ENCODE peak calls at places on chromosomes 13 and 19, in seven cellular contexts. One of them, this sample, is unnamed.

GRCh38 chr13:109255457-109255856 is 530.9 kb downstream of the IRS2 start:
- DNase-seq in mesothelial cell of epicardium: no peak
- DNase-seq in GM13976: no peak
- DNase-seq in fibroblast of lung: no peak
- DNase-seq in heart right ventricle: no peak
- DNase-seq in GM20000: no peak
- DNase-seq in mucosa of descending colon: no peak
- DNase-seq in this sample: no peak

GRCh38 chr13:23695711-23696512 is 125.7 kb downstream of the TNFRSF19 start:
- DNase-seq in mesothelial cell of epicardium: no peak
- DNase-seq in GM13976: peak; percentile 86
- DNase-seq in fibroblast of lung: no peak
- DNase-seq in heart right ventricle: peak; percentile 51
- DNase-seq in GM20000: peak; percentile 83
- DNase-seq in mucosa of descending colon: peak; percentile 40
- DNase-seq in this sample: peak; percentile 72

GRCh38 chr13:84607614-84608013 is 725.3 kb upstream of the SLITRK1 start:
- DNase-seq in mesothelial cell of epicardium: no peak
- DNase-seq in GM13976: no peak
- DNase-seq in fibroblast of lung: peak; percentile 76
- DNase-seq in heart right ventricle: no peak
- DNase-seq in GM20000: no peak
- DNase-seq in mucosa of descending colon: no peak
- DNase-seq in this sample: no peak

GRCh38 chr13:112931028-112931934 is 37.7 kb upstream of the MCF2L start:
- DNase-seq in mesothelial cell of epicardium: peak; percentile 59
- DNase-seq in GM13976: no peak
- DNase-seq in fibroblast of lung: peak; percentile 66
- DNase-seq in heart right ventricle: no peak
- DNase-seq in GM20000: no peak
- DNase-seq in mucosa of descending colon: peak; percentile 76
- DNase-seq in this sample: no peak

GRCh38 chr19:611506-611869 is 21.8 kb downstream of the HCN2 start:
- DNase-seq in mesothelial cell of epicardium: no peak
- DNase-seq in GM13976: no peak
- DNase-seq in fibroblast of lung: peak; percentile 87
- DNase-seq in heart right ventricle: no peak
- DNase-seq in GM20000: peak; percentile 71
- DNase-seq in mucosa of descending colon: no peak
- DNase-seq in this sample: no peak

GRCh38 chr13:90315061-90315460 is 1032.4 kb upstream of the MIR17HG start:
- DNase-seq in mesothelial cell of epicardium: no peak
- DNase-seq in GM13976: no peak
- DNase-seq in fibroblast of lung: no peak
- DNase-seq in heart right ventricle: no peak
- DNase-seq in GM20000: no peak
- DNase-seq in mucosa of descending colon: no peak
- DNase-seq in this sample: no peak

GRCh38 chr19:43207991-43208390 is 2.6 kb upstream of the PSG4 start:
- DNase-seq in mesothelial cell of epicardium: no peak
- DNase-seq in GM13976: no peak
- DNase-seq in fibroblast of lung: no peak
- DNase-seq in heart right ventricle: no peak
- DNase-seq in GM20000: no peak
- DNase-seq in mucosa of descending colon: no peak
- DNase-seq in this sample: no peak

GRCh38 chr13:111476197-111476596 is 155.8 kb downstream of the TEX29 start:
- DNase-seq in mesothelial cell of epicardium: no peak
- DNase-seq in GM13976: no peak
- DNase-seq in fibroblast of lung: no peak
- DNase-seq in heart right ventricle: no peak
- DNase-seq in GM20000: no peak
- DNase-seq in mucosa of descending colon: no peak
- DNase-seq in this sample: no peak

GRCh38 chr19:54418030-54418929 is 3.0 kb downstream of the TTYH1 start:
- DNase-seq in mesothelial cell of epicardium: no peak
- DNase-seq in GM13976: peak; percentile 75
- DNase-seq in fibroblast of lung: no peak
- DNase-seq in heart right ventricle: no peak
- DNase-seq in GM20000: peak; percentile 84
- DNase-seq in mucosa of descending colon: no peak
- DNase-seq in this sample: peak; percentile 84

GRCh38 chr13:109389892-109390345 is 396.5 kb downstream of the IRS2 start:
- DNase-seq in mesothelial cell of epicardium: no peak
- DNase-seq in GM13976: no peak
- DNase-seq in fibroblast of lung: peak; percentile 87
- DNase-seq in heart right ventricle: no peak
- DNase-seq in GM20000: no peak
- DNase-seq in mucosa of descending colon: no peak
- DNase-seq in this sample: no peak

GRCh38 chr13:75326173-75327131 is 155.5 kb downstream of the TBC1D4 start:
- DNase-seq in mesothelial cell of epicardium: no peak
- DNase-seq in GM13976: peak; percentile 66
- DNase-seq in fibroblast of lung: peak; percentile 32
- DNase-seq in heart right ventricle: no peak
- DNase-seq in GM20000: peak; percentile 55
- DNase-seq in mucosa of descending colon: no peak
- DNase-seq in this sample: peak; percentile 56

GRCh38 chr19:34482380-34483250 is 1.1 kb downstream of the WTIP start:
- DNase-seq in mesothelial cell of epicardium: peak; percentile 70
- DNase-seq in GM13976: peak; percentile 35
- DNase-seq in fibroblast of lung: peak; percentile 39
- DNase-seq in heart right ventricle: peak; percentile 40
- DNase-seq in GM20000: no peak
- DNase-seq in mucosa of descending colon: no peak
- DNase-seq in this sample: peak; percentile 43

GRCh38 chr13:94232956-94233355 is 246.5 kb downstream of the DCT start:
- DNase-seq in mesothelial cell of epicardium: no peak
- DNase-seq in GM13976: no peak
- DNase-seq in fibroblast of lung: peak; percentile 33
- DNase-seq in heart right ventricle: no peak
- DNase-seq in GM20000: no peak
- DNase-seq in mucosa of descending colon: no peak
- DNase-seq in this sample: no peak

GRCh38 chr19:55251296-55252081 is 7.3 kb downstream of the PPP6R1 start:
- DNase-seq in mesothelial cell of epicardium: no peak
- DNase-seq in GM13976: peak; percentile 66
- DNase-seq in fibroblast of lung: no peak
- DNase-seq in heart right ventricle: no peak
- DNase-seq in GM20000: peak; percentile 42
- DNase-seq in mucosa of descending colon: peak; percentile 58
- DNase-seq in this sample: no peak

GRCh38 chr19:40594657-40595077 is 6.5 kb upstream of the LTBP4 start:
- DNase-seq in mesothelial cell of epicardium: no peak
- DNase-seq in GM13976: no peak
- DNase-seq in fibroblast of lung: no peak
- DNase-seq in heart right ventricle: no peak
- DNase-seq in GM20000: no peak
- DNase-seq in mucosa of descending colon: no peak
- DNase-seq in this sample: no peak

GRCh38 chr19:3818479-3818878 is 32.3 kb upstream of the MATK start:
- DNase-seq in mesothelial cell of epicardium: no peak
- DNase-seq in GM13976: no peak
- DNase-seq in fibroblast of lung: no peak
- DNase-seq in heart right ventricle: no peak
- DNase-seq in GM20000: no peak
- DNase-seq in mucosa of descending colon: no peak
- DNase-seq in this sample: no peak

GRCh38 chr13:31101511-31102170 is 60.1 kb downstream of the HSPH1 start:
- DNase-seq in mesothelial cell of epicardium: no peak
- DNase-seq in GM13976: no peak
- DNase-seq in fibroblast of lung: no peak
- DNase-seq in heart right ventricle: peak; percentile 29
- DNase-seq in GM20000: no peak
- DNase-seq in mucosa of descending colon: no peak
- DNase-seq in this sample: no peak

GRCh38 chr19:33508941-33509614 is 12.5 kb downstream of the PEPD start:
- DNase-seq in mesothelial cell of epicardium: no peak
- DNase-seq in GM13976: no peak
- DNase-seq in fibroblast of lung: no peak
- DNase-seq in heart right ventricle: no peak
- DNase-seq in GM20000: no peak
- DNase-seq in mucosa of descending colon: no peak
- DNase-seq in this sample: no peak

GRCh38 chr19:27776524-27776923 is 1436.4 kb downstream of the UQCRFS1 start:
- DNase-seq in mesothelial cell of epicardium: no peak
- DNase-seq in GM13976: no peak
- DNase-seq in fibroblast of lung: no peak
- DNase-seq in heart right ventricle: no peak
- DNase-seq in GM20000: no peak
- DNase-seq in mucosa of descending colon: no peak
- DNase-seq in this sample: no peak

GRCh38 chr13:73464758-73465628 is 406.2 kb downstream of the KLF5 start:
- DNase-seq in mesothelial cell of epicardium: no peak
- DNase-seq in GM13976: no peak
- DNase-seq in fibroblast of lung: no peak
- DNase-seq in heart right ventricle: no peak
- DNase-seq in GM20000: no peak
- DNase-seq in mucosa of descending colon: peak; percentile 56
- DNase-seq in this sample: no peak

GRCh38 chr19:54638683-54639082 is 8.4 kb downstream of the LILRB1 start:
- DNase-seq in mesothelial cell of epicardium: no peak
- DNase-seq in GM13976: no peak
- DNase-seq in fibroblast of lung: no peak
- DNase-seq in heart right ventricle: no peak
- DNase-seq in GM20000: no peak
- DNase-seq in mucosa of descending colon: no peak
- DNase-seq in this sample: no peak

GRCh38 chr13:43359536-43359935 is 336.1 kb downstream of the DNAJC15 start:
- DNase-seq in mesothelial cell of epicardium: no peak
- DNase-seq in GM13976: no peak
- DNase-seq in fibroblast of lung: no peak
- DNase-seq in heart right ventricle: no peak
- DNase-seq in GM20000: no peak
- DNase-seq in mucosa of descending colon: no peak
- DNase-seq in this sample: no peak

GRCh38 chr13:39329182-39329639 is 273.8 kb downstream of the LHFPL6 start:
- DNase-seq in mesothelial cell of epicardium: no peak
- DNase-seq in GM13976: no peak
- DNase-seq in fibroblast of lung: no peak
- DNase-seq in heart right ventricle: no peak
- DNase-seq in GM20000: no peak
- DNase-seq in mucosa of descending colon: peak; percentile 45
- DNase-seq in this sample: no peak

GRCh38 chr13:81116461-81117282 is 775.7 kb upstream of the SPRY2 start:
- DNase-seq in mesothelial cell of epicardium: no peak
- DNase-seq in GM13976: no peak
- DNase-seq in fibroblast of lung: peak; percentile 26
- DNase-seq in heart right ventricle: no peak
- DNase-seq in GM20000: no peak
- DNase-seq in mucosa of descending colon: no peak
- DNase-seq in this sample: no peak

GRCh38 chr19:6066661-6067646 is 43.3 kb downstream of the RFX2 start:
- DNase-seq in mesothelial cell of epicardium: peak; percentile 77
- DNase-seq in GM13976: no peak
- DNase-seq in fibroblast of lung: peak; percentile 87
- DNase-seq in heart right ventricle: peak; percentile 91
- DNase-seq in GM20000: no peak
- DNase-seq in mucosa of descending colon: peak; percentile 92
- DNase-seq in this sample: no peak

GRCh38 chr13:112124100-112124499 is 57.2 kb downstream of the SOX1 start:
- DNase-seq in mesothelial cell of epicardium: no peak
- DNase-seq in GM13976: no peak
- DNase-seq in fibroblast of lung: no peak
- DNase-seq in heart right ventricle: no peak
- DNase-seq in GM20000: no peak
- DNase-seq in mucosa of descending colon: no peak
- DNase-seq in this sample: no peak

GRCh38 chr13:50676602-50677001 is 166.9 kb downstream of the DLEU7 start:
- DNase-seq in mesothelial cell of epicardium: no peak
- DNase-seq in GM13976: no peak
- DNase-seq in fibroblast of lung: peak; percentile 31
- DNase-seq in heart right ventricle: no peak
- DNase-seq in GM20000: no peak
- DNase-seq in mucosa of descending colon: no peak
- DNase-seq in this sample: no peak

GRCh38 chr19:6472713-6473112 is 8.6 kb downstream of the CRB3 start:
- DNase-seq in mesothelial cell of epicardium: no peak
- DNase-seq in GM13976: no peak
- DNase-seq in fibroblast of lung: no peak
- DNase-seq in heart right ventricle: no peak
- DNase-seq in GM20000: no peak
- DNase-seq in mucosa of descending colon: no peak
- DNase-seq in this sample: no peak

GRCh38 chr13:33284016-33284415 is 1.5 kb downstream of the STARD13 start:
- DNase-seq in mesothelial cell of epicardium: no peak
- DNase-seq in GM13976: no peak
- DNase-seq in fibroblast of lung: no peak
- DNase-seq in heart right ventricle: no peak
- DNase-seq in GM20000: no peak
- DNase-seq in mucosa of descending colon: no peak
- DNase-seq in this sample: no peak

GRCh38 chr13:68009546-68009945 is 779.4 kb upstream of the PCDH9 start:
- DNase-seq in mesothelial cell of epicardium: no peak
- DNase-seq in GM13976: no peak
- DNase-seq in fibroblast of lung: no peak
- DNase-seq in heart right ventricle: no peak
- DNase-seq in GM20000: no peak
- DNase-seq in mucosa of descending colon: no peak
- DNase-seq in this sample: no peak

GRCh38 chr13:20141238-20142018 is 19.4 kb downstream of the GJA3 start:
- DNase-seq in mesothelial cell of epicardium: peak; percentile 36
- DNase-seq in GM13976: no peak
- DNase-seq in fibroblast of lung: no peak
- DNase-seq in heart right ventricle: peak; percentile 64
- DNase-seq in GM20000: no peak
- DNase-seq in mucosa of descending colon: no peak
- DNase-seq in this sample: no peak
- TF ChIP-seq CTCF in mesothelial cell of epicardium: no peak
- TF ChIP-seq CTCF in GM13976: no peak
- TF ChIP-seq CTCF in fibroblast of lung: no peak
- TF ChIP-seq CTCF in heart right ventricle: no peak
- TF ChIP-seq CTCF in GM20000: no peak
- TF ChIP-seq CTCF in mucosa of descending colon: no peak
- TF ChIP-seq CTCF in this sample: no peak

GRCh38 chr19:9885077-9885552 is 50.0 kb downstream of the PIN1 start:
- DNase-seq in mesothelial cell of epicardium: no peak
- DNase-seq in GM13976: no peak
- DNase-seq in fibroblast of lung: peak; percentile 33
- DNase-seq in heart right ventricle: peak; percentile 28
- DNase-seq in GM20000: no peak
- DNase-seq in mucosa of descending colon: peak; percentile 2
- DNase-seq in this sample: no peak
- TF ChIP-seq CTCF in mesothelial cell of epicardium: no peak
- TF ChIP-seq CTCF in GM13976: no peak
- TF ChIP-seq CTCF in fibroblast of lung: peak; percentile 55
- TF ChIP-seq CTCF in heart right ventricle: peak; percentile 37
- TF ChIP-seq CTCF in GM20000: no peak
- TF ChIP-seq CTCF in mucosa of descending colon: no peak
- TF ChIP-seq CTCF in this sample: no peak

GRCh38 chr19:18866800-18867123 is 29.2 kb downstream of the CERS1 start:
- DNase-seq in mesothelial cell of epicardium: no peak
- DNase-seq in GM13976: no peak
- DNase-seq in fibroblast of lung: no peak
- DNase-seq in heart right ventricle: no peak
- DNase-seq in GM20000: no peak
- DNase-seq in mucosa of descending colon: no peak
- DNase-seq in this sample: no peak
- TF ChIP-seq CTCF in mesothelial cell of epicardium: no peak
- TF ChIP-seq CTCF in GM13976: no peak
- TF ChIP-seq CTCF in fibroblast of lung: no peak
- TF ChIP-seq CTCF in heart right ventricle: no peak
- TF ChIP-seq CTCF in GM20000: no peak
- TF ChIP-seq CTCF in mucosa of descending colon: no peak
- TF ChIP-seq CTCF in this sample: no peak

GRCh38 chr19:19663292-19664120 is at the start of gene ATP13A1:
- DNase-seq in mesothelial cell of epicardium: peak; percentile 89
- DNase-seq in GM13976: peak; percentile 90
- DNase-seq in fibroblast of lung: peak; percentile 98
- DNase-seq in heart right ventricle: peak; percentile 95
- DNase-seq in GM20000: peak; percentile 91
- DNase-seq in mucosa of descending colon: peak; percentile 94
- DNase-seq in this sample: peak; percentile 93
- TF ChIP-seq CTCF in mesothelial cell of epicardium: no peak
- TF ChIP-seq CTCF in GM13976: no peak
- TF ChIP-seq CTCF in fibroblast of lung: no peak
- TF ChIP-seq CTCF in heart right ventricle: peak; percentile 42
- TF ChIP-seq CTCF in GM20000: no peak
- TF ChIP-seq CTCF in mucosa of descending colon: peak; percentile 13
- TF ChIP-seq CTCF in this sample: peak; percentile 18